ENCODE peak calls at places on chromosomes 6 and 20, in eight cellular contexts. P is B cell; V is choroid plexus epithelial cell; U is activated CD8-positive, alpha-beta T cell treated with anti-CD3 and anti-CD28 coated beads for 36 hours; L is ascending aorta; Q is stomach; C is H1; A is AG10803. H is an unnamed sample.

GRCh38 chr6:56370127-56370540 is 122.8 kb upstream of the COL21A1 start:
- DNase-seq in P (no peak), V (peak; percentile 73), U (no peak), L (peak; percentile 90), Q (peak; percentile 74), C (no peak), A (peak; percentile 66), H (no peak)

GRCh38 chr6:44177691-44178423 is 19.2 kb downstream of the CAPN11 start:
- DNase-seq in P (no peak), V (peak; percentile 71), U (no peak), L (peak; percentile 92), Q (no peak), C (no peak), A (peak; percentile 79), H (no peak)

GRCh38 chr6:79391511-79391910 is 145.7 kb downstream of the LCA5 start:
- DNase-seq in P (no peak), V (no peak), U (no peak), L (no peak), Q (no peak), C (no peak), A (no peak), H (no peak)

GRCh38 chr6:5851261-5851757 is 155.4 kb downstream of the NRN1 start:
- DNase-seq in P (no peak), V (peak; percentile 30), U (peak; percentile 84), L (no peak), Q (peak; percentile 52), C (peak; percentile 38), A (peak; percentile 27), H (no peak)

GRCh38 chr6:170372380-170373325 is 66.1 kb downstream of the FAM120B start:
- DNase-seq in P (no peak), V (no peak), U (no peak), L (no peak), Q (no peak), C (no peak), A (no peak), H (no peak)

GRCh38 chr6:45608252-45608911 is 230.6 kb upstream of the SUPT3H start:
- DNase-seq in P (no peak), V (peak; percentile 58), U (peak; percentile 44), L (no peak), Q (no peak), C (no peak), A (peak; percentile 56), H (no peak)

GRCh38 chr20:7147220-7147601 is 379.7 kb downstream of the BMP2 start:
- DNase-seq in P (no peak), V (no peak), U (no peak), L (no peak), Q (no peak), C (no peak), A (no peak), H (no peak)

GRCh38 chr6:168247456-168248147 is 72.0 kb downstream of the DACT2 start:
- DNase-seq in P (no peak), V (peak; percentile 11), U (no peak), L (no peak), Q (peak; percentile 68), C (no peak), A (peak; percentile 12), H (no peak)

GRCh38 chr6:79777713-79778579 is 146.8 kb downstream of the SH3BGRL2 start:
- DNase-seq in P (peak; percentile 82), V (peak; percentile 75), U (peak; percentile 92), L (peak; percentile 79), Q (peak; percentile 82), C (peak; percentile 70), A (peak; percentile 50), H (peak; percentile 73)

GRCh38 chr6:72933216-72933615 is 292.1 kb downstream of the KHDC1L start:
- DNase-seq in P (no peak), V (no peak), U (no peak), L (no peak), Q (no peak), C (no peak), A (no peak), H (no peak)

GRCh38 chr20:3239026-3239866 is at the start of gene SLC4A11:
- DNase-seq in P (no peak), V (peak; percentile 56), U (peak; percentile 49), L (peak; percentile 76), Q (peak; percentile 80), C (peak; percentile 67), A (peak; percentile 62), H (no peak)

GRCh38 chr20:57652865-57653545 is 32.8 kb upstream of the ZBP1 start:
- DNase-seq in P (peak; percentile 33), V (no peak), U (no peak), L (peak; percentile 55), Q (peak; percentile 22), C (no peak), A (no peak), H (no peak)

GRCh38 chr6:22826961-22827360 is 257.6 kb downstream of the HDGFL1 start:
- DNase-seq in P (no peak), V (peak; percentile 23), U (no peak), L (no peak), Q (no peak), C (no peak), A (peak; percentile 2), H (no peak)

GRCh38 chr6:130928993-130929678 is 101.9 kb downstream of the SMLR1 start:
- DNase-seq in P (no peak), V (peak; percentile 83), U (no peak), L (no peak), Q (no peak), C (no peak), A (peak; percentile 89), H (no peak)

GRCh38 chr6:166569206-166569605 is 17.3 kb downstream of the RAMACL start:
- DNase-seq in P (no peak), V (no peak), U (no peak), L (no peak), Q (no peak), C (no peak), A (no peak), H (no peak)

GRCh38 chr6:138240476-138241245 is 22.4 kb upstream of the PBOV1 start:
- DNase-seq in P (no peak), V (peak; percentile 57), U (no peak), L (no peak), Q (no peak), C (no peak), A (peak; percentile 14), H (no peak)

GRCh38 chr6:36839819-36840379 is 655 bp upstream of the CPNE5 start:
- DNase-seq in P (no peak), V (no peak), U (peak; percentile 24), L (peak; percentile 73), Q (peak; percentile 30), C (no peak), A (no peak), H (no peak)
- TF ChIP-seq CTCF in P (peak; percentile 27), V (peak; percentile 3), U (no peak), L (peak; percentile 37), Q (no peak), C (peak; percentile 31), A (no peak), H (no peak)

GRCh38 chr20:49338061-49338460 is 60.2 kb upstream of the ZNFX1 start:
- DNase-seq in P (no peak), V (no peak), U (no peak), L (no peak), Q (no peak), C (no peak), A (no peak), H (no peak)

GRCh38 chr20:49336786-49337185 is 58.9 kb upstream of the ZNFX1 start:
- DNase-seq in P (no peak), V (no peak), U (no peak), L (no peak), Q (no peak), C (no peak), A (no peak), H (no peak)

GRCh38 chr20:49340161-49340966 is 62.5 kb upstream of the ZNFX1 start:
- DNase-seq in P (no peak), V (no peak), U (no peak), L (no peak), Q (no peak), C (no peak), A (peak; percentile 32), H (no peak)

GRCh38 chr20:49337357-49337756 is 59.5 kb upstream of the ZNFX1 start:
- DNase-seq in P (no peak), V (no peak), U (no peak), L (no peak), Q (no peak), C (no peak), A (no peak), H (no peak)

GRCh38 chr20:49339123-49339522 is 61.3 kb upstream of the ZNFX1 start:
- DNase-seq in P (no peak), V (no peak), U (no peak), L (no peak), Q (no peak), C (no peak), A (no peak), H (no peak)
- TF ChIP-seq CTCF in P (no peak), V (no peak), U (no peak), L (no peak), Q (no peak), C (no peak), A (no peak), H (no peak)

GRCh38 chr6:14510038-14510437 is 392.5 kb downstream of the CD83 start:
- DNase-seq in P (no peak), V (no peak), U (no peak), L (no peak), Q (no peak), C (no peak), A (no peak), H (no peak)

GRCh38 chr6:14511192-14511591 is 393.6 kb downstream of the CD83 start:
- DNase-seq in P (no peak), V (no peak), U (no peak), L (no peak), Q (no peak), C (no peak), A (no peak), H (no peak)

GRCh38 chr6:14502551-14502950 is 385.0 kb downstream of the CD83 start:
- DNase-seq in P (no peak), V (peak; percentile 47), U (no peak), L (no peak), Q (no peak), C (no peak), A (no peak), H (no peak)

GRCh38 chr6:14505391-14505790 is 387.8 kb downstream of the CD83 start:
- DNase-seq in P (no peak), V (no peak), U (no peak), L (no peak), Q (peak; percentile 40), C (no peak), A (no peak), H (no peak)

GRCh38 chr6:14506656-14507242 is 389.2 kb downstream of the CD83 start:
- DNase-seq in P (no peak), V (no peak), U (no peak), L (no peak), Q (no peak), C (no peak), A (no peak), H (no peak)
- TF ChIP-seq CTCF in P (no peak), V (no peak), U (no peak), L (no peak), Q (no peak), C (no peak), A (no peak), H (no peak)

GRCh38 chr6:118963003-118963402 is 28.0 kb upstream of the MCM9 start:
- DNase-seq in P (no peak), V (peak; percentile 45), U (no peak), L (no peak), Q (no peak), C (no peak), A (peak; percentile 29), H (no peak)
- TF ChIP-seq CTCF in P (no peak), V (peak; percentile 45), U (peak; percentile 48), L (peak; percentile 33), Q (no peak), C (no peak), A (peak; percentile 44), H (peak; percentile 18)